ENCODE peak calls at places on chromosome 13, in nine cellular contexts. One of them, this sample, is unnamed.

GRCh38 chr13:61286148-61286745 is 129.4 kb downstream of the PCDH20 start:
- DNase-seq in mucosa of descending colon: peak
- DNase-seq in CD4-positive, CD25-positive, alpha-beta regulatory T cell: no peak
- DNase-seq in left ventricle myocardium inferior: no peak
- DNase-seq in activated CD8-positive, alpha-beta memory T cell treated with anti-CD3 and anti-CD28 coated beads, Interleukin-2, amount 10 ng/mL, durations not matched to agents 7 days and 5 days: no peak
- DNase-seq in cardiac fibroblast: no peak
- DNase-seq in type B pancreatic cell: no peak
- DNase-seq in NCI-H2081: peak
- DNase-seq in putamen: no peak
- DNase-seq in this sample: no peak

GRCh38 chr13:23956106-23956505 is 58.8 kb upstream of the C1QTNF9B start:
- DNase-seq in NCI-H2081: no peak
- DNase-seq in mucosa of descending colon: peak
- DNase-seq in left ventricle myocardium inferior: no peak
- DNase-seq in CD4-positive, CD25-positive, alpha-beta regulatory T cell: no peak
- DNase-seq in putamen: no peak
- DNase-seq in cardiac fibroblast: peak
- DNase-seq in type B pancreatic cell: no peak
- DNase-seq in activated CD8-positive, alpha-beta memory T cell treated with anti-CD3 and anti-CD28 coated beads, Interleukin-2, amount 10 ng/mL, durations not matched to agents 7 days and 5 days: peak
- DNase-seq in this sample: no peak

GRCh38 chr13:96632536-96633320 is 361.5 kb downstream of the OXGR1 start:
- DNase-seq in NCI-H2081: peak
- DNase-seq in cardiac fibroblast: no peak
- DNase-seq in putamen: no peak
- DNase-seq in activated CD8-positive, alpha-beta memory T cell treated with anti-CD3 and anti-CD28 coated beads, Interleukin-2, amount 10 ng/mL, durations not matched to agents 7 days and 5 days: no peak
- DNase-seq in mucosa of descending colon: no peak
- DNase-seq in left ventricle myocardium inferior: no peak
- DNase-seq in CD4-positive, CD25-positive, alpha-beta regulatory T cell: no peak
- DNase-seq in type B pancreatic cell: no peak
- DNase-seq in this sample: no peak

GRCh38 chr13:98766120-98766519 is 13.6 kb upstream of the SLC15A1 start:
- DNase-seq in CD4-positive, CD25-positive, alpha-beta regulatory T cell: no peak
- DNase-seq in mucosa of descending colon: no peak
- DNase-seq in type B pancreatic cell: no peak
- DNase-seq in NCI-H2081: no peak
- DNase-seq in activated CD8-positive, alpha-beta memory T cell treated with anti-CD3 and anti-CD28 coated beads, Interleukin-2, amount 10 ng/mL, durations not matched to agents 7 days and 5 days: no peak
- DNase-seq in left ventricle myocardium inferior: no peak
- DNase-seq in putamen: no peak
- DNase-seq in cardiac fibroblast: no peak
- DNase-seq in this sample: no peak

GRCh38 chr13:27405521-27406134 is 18.8 kb upstream of the GTF3A start:
- DNase-seq in activated CD8-positive, alpha-beta memory T cell treated with anti-CD3 and anti-CD28 coated beads, Interleukin-2, amount 10 ng/mL, durations not matched to agents 7 days and 5 days: no peak
- DNase-seq in mucosa of descending colon: peak
- DNase-seq in CD4-positive, CD25-positive, alpha-beta regulatory T cell: no peak
- DNase-seq in left ventricle myocardium inferior: no peak
- DNase-seq in type B pancreatic cell: no peak
- DNase-seq in putamen: no peak
- DNase-seq in NCI-H2081: no peak
- DNase-seq in cardiac fibroblast: no peak
- DNase-seq in this sample: no peak

GRCh38 chr13:37656247-37656940 is 57.8 kb upstream of the POSTN start:
- DNase-seq in NCI-H2081: no peak
- DNase-seq in left ventricle myocardium inferior: no peak
- DNase-seq in CD4-positive, CD25-positive, alpha-beta regulatory T cell: no peak
- DNase-seq in activated CD8-positive, alpha-beta memory T cell treated with anti-CD3 and anti-CD28 coated beads, Interleukin-2, amount 10 ng/mL, durations not matched to agents 7 days and 5 days: no peak
- DNase-seq in putamen: no peak
- DNase-seq in cardiac fibroblast: peak
- DNase-seq in type B pancreatic cell: no peak
- DNase-seq in mucosa of descending colon: no peak
- DNase-seq in this sample: no peak

GRCh38 chr13:92843549-92843948 is 383.1 kb upstream of the GPC6 start:
- DNase-seq in type B pancreatic cell: no peak
- DNase-seq in CD4-positive, CD25-positive, alpha-beta regulatory T cell: no peak
- DNase-seq in NCI-H2081: peak
- DNase-seq in cardiac fibroblast: peak
- DNase-seq in activated CD8-positive, alpha-beta memory T cell treated with anti-CD3 and anti-CD28 coated beads, Interleukin-2, amount 10 ng/mL, durations not matched to agents 7 days and 5 days: no peak
- DNase-seq in left ventricle myocardium inferior: no peak
- DNase-seq in mucosa of descending colon: no peak
- DNase-seq in putamen: no peak
- DNase-seq in this sample: no peak

GRCh38 chr13:98741741-98742435 is 10.6 kb downstream of the SLC15A1 start:
- DNase-seq in putamen: no peak
- DNase-seq in type B pancreatic cell: no peak
- DNase-seq in NCI-H2081: no peak
- DNase-seq in cardiac fibroblast: no peak
- DNase-seq in CD4-positive, CD25-positive, alpha-beta regulatory T cell: no peak
- DNase-seq in mucosa of descending colon: no peak
- DNase-seq in activated CD8-positive, alpha-beta memory T cell treated with anti-CD3 and anti-CD28 coated beads, Interleukin-2, amount 10 ng/mL, durations not matched to agents 7 days and 5 days: peak
- DNase-seq in left ventricle myocardium inferior: no peak
- DNase-seq in this sample: no peak

GRCh38 chr13:76717092-76717491 is 169.1 kb downstream of the KCTD12 start:
- DNase-seq in activated CD8-positive, alpha-beta memory T cell treated with anti-CD3 and anti-CD28 coated beads, Interleukin-2, amount 10 ng/mL, durations not matched to agents 7 days and 5 days: no peak
- DNase-seq in CD4-positive, CD25-positive, alpha-beta regulatory T cell: no peak
- DNase-seq in type B pancreatic cell: no peak
- DNase-seq in mucosa of descending colon: no peak
- DNase-seq in cardiac fibroblast: no peak
- DNase-seq in left ventricle myocardium inferior: no peak
- DNase-seq in NCI-H2081: no peak
- DNase-seq in putamen: no peak
- DNase-seq in this sample: no peak